ENCODE peak calls at places on chromosome 15, in seven cellular contexts. M is CD8-positive, alpha-beta T cell; G is upper lobe of right lung; R is progenitor cell of endocrine pancreas; T is RWPE1; U is lower lobe of right lung; C is right lobe of liver. H is an unnamed sample.

GRCh38 chr15:62515696-62516395 is 350.8 kb upstream of the C2CD4B start:
- DNase-seq in M (no peak), G (no peak), R (no peak), T (no peak), U (no peak), C (no peak), H (no peak)

GRCh38 chr15:57866149-57866736 is 159.7 kb downstream of the POLR2M start:
- DNase-seq in M (peak), G (peak), R (peak), T (peak), U (peak), C (peak), H (no peak)

GRCh38 chr15:66859688-66860253 is 157.7 kb downstream of the SMAD6 start:
- DNase-seq in M (no peak), G (no peak), R (no peak), T (no peak), U (no peak), C (no peak), H (no peak)

GRCh38 chr15:84081391-84082168 is 154.0 kb upstream of the GOLGA6L4 start:
- DNase-seq in M (no peak), G (no peak), R (no peak), T (no peak), U (no peak), C (no peak), H (no peak)

GRCh38 chr15:57680021-57680420 is 26.5 kb upstream of the POLR2M start:
- DNase-seq in M (no peak), G (no peak), R (no peak), T (peak), U (no peak), C (no peak), H (no peak)

GRCh38 chr15:96171842-96172241 is 158.7 kb upstream of the NR2F2 start:
- DNase-seq in M (no peak), G (no peak), R (peak), T (peak), U (no peak), C (no peak), H (no peak)

GRCh38 chr15:75354454-75354853 is 7.6 kb downstream of the NEIL1 start:
- DNase-seq in M (no peak), G (no peak), R (no peak), T (no peak), U (no peak), C (no peak), H (no peak)

GRCh38 chr15:63601727-63602185 is 4.6 kb downstream of the FBXL22 start:
- DNase-seq in M (no peak), G (no peak), R (no peak), T (no peak), U (no peak), C (no peak), H (no peak)

GRCh38 chr15:67049351-67050044 is 15.9 kb upstream of the SMAD3 start:
- DNase-seq in M (no peak), G (no peak), R (no peak), T (no peak), U (no peak), C (no peak), H (no peak)

GRCh38 chr15:67380921-67381320 is 126.3 kb downstream of the IQCH start:
- DNase-seq in M (no peak), G (no peak), R (no peak), T (no peak), U (no peak), C (no peak), H (no peak)

GRCh38 chr15:57321973-57322601 is 54.2 kb upstream of the CGNL1 start:
- DNase-seq in M (no peak), G (no peak), R (no peak), T (no peak), U (no peak), C (no peak), H (no peak)

GRCh38 chr15:48109856-48110531 is 10.8 kb upstream of the SLC24A5 start:
- DNase-seq in M (no peak), G (no peak), R (no peak), T (no peak), U (no peak), C (no peak), H (no peak)

GRCh38 chr15:76333720-76334437 is 2.7 kb upstream of the ISL2 start:
- DNase-seq in M (no peak), G (no peak), R (no peak), T (peak), U (no peak), C (no peak), H (no peak)

GRCh38 chr15:40111888-40112287 is 3.2 kb upstream of the BMF start:
- DNase-seq in M (no peak), G (no peak), R (no peak), T (no peak), U (no peak), C (no peak), H (peak)

GRCh38 chr15:40108061-40108854 is 421 bp downstream of the BMF start:
- DNase-seq in M (no peak), G (peak), R (no peak), T (peak), U (peak), C (peak), H (peak)

GRCh38 chr15:40110866-40111550 is 2.3 kb upstream of the BMF start:
- DNase-seq in M (no peak), G (no peak), R (no peak), T (no peak), U (no peak), C (no peak), H (no peak)

GRCh38 chr15:40106203-40107161 is 2.2 kb downstream of the BMF start:
- DNase-seq in M (no peak), G (peak), R (peak), T (peak), U (peak), C (peak), H (no peak)

DNA sequence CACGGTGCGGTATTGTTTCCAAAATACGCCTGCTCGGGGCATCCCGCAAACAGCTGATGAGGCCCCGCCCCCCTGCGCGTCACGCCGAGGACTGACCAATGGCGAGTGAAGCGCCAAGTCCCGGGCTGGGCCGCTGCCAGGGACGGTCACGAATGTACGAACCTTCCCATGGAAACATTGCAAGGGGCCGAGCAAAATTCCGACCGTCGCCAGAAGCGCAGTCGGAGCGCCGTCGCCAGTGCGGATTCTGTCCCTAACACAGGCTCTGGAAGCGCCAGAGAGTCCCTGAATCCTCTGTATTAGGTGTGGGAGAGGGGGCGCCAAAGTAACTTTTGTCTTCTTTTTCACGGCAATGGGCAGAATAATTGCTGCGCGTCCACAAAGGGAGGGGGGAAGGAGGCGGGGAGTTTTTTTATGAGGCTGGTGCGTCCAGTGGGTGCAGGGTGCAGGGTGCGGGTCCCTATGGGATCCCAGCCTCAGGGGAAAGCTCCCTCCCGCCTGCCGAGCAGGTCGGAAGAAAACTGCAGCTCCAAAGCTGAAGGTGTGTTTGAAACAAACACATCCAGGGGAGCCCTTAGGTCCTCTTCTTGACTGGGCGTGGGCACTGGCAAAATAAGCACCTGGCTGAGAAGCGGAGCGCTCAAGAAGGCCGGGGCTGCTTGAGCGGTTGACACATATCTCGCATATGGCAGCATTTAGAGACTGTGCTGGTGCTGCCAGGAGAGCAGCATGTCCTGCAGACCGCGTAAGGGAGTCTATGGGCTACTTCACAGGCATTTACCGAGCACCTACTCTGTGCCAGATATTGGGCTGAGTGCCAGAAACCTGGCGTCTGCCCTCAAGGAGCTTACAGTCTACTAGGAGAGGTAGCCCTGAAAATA is at the start of gene BMF:
- DNase-seq in M (peak), G (peak), R (peak), T (peak), U (peak), C (peak), H (peak)
- TF ChIP-seq CTCF in M (no peak), G (peak), R (peak), T (no peak), U (peak), C (peak), H (peak)

DNA sequence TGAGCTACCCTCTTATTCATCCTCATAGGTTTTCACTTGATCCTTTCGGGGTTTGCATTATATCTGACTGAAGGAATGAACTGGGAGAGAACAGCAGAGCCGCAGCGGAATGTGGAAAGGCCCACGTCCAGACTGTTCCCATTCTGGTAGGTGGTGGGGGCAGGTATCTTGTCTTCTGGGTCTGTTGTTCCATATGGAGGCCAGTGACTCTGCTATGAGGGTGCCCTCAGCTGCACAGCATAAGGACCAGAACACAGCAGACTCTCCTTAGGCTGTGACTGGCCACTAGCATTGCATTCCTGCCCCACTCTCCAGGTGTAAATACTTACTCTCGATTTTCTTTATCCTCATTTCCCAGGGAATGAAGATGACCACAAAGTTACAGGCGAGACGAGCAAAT is 12.1 kb downstream of the TMC3 start:
- DNase-seq in M (no peak), G (no peak), R (no peak), T (no peak), U (no peak), C (no peak), H (no peak)
- TF ChIP-seq CTCF in M (no peak), G (no peak), R (no peak), T (no peak), U (no peak), C (no peak), H (no peak)

DNA sequence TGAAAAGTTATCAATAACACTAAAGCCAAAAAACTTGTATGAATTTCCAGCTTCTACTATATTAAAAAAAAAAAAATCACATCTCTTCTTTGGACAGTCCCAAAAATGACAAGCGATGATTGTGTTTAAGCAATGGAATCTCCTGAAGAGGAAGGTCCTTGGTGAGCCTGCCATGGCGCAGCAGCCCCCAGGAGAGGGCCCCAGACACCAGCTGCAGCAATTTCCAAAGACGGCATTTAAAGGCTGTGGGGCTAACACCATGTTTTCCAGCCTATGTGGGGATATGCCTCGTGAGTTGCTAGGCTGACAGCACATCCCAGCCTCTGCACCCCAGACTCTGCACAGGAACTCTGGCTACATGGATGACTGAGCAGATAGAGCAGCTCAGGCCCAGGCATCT is 14.7 kb downstream of the SKIC8 start:
- DNase-seq in M (no peak), G (no peak), R (no peak), T (no peak), U (no peak), C (no peak), H (no peak)
- TF ChIP-seq CTCF in M (no peak), G (no peak), R (peak), T (no peak), U (no peak), C (no peak), H (peak)

DNA sequence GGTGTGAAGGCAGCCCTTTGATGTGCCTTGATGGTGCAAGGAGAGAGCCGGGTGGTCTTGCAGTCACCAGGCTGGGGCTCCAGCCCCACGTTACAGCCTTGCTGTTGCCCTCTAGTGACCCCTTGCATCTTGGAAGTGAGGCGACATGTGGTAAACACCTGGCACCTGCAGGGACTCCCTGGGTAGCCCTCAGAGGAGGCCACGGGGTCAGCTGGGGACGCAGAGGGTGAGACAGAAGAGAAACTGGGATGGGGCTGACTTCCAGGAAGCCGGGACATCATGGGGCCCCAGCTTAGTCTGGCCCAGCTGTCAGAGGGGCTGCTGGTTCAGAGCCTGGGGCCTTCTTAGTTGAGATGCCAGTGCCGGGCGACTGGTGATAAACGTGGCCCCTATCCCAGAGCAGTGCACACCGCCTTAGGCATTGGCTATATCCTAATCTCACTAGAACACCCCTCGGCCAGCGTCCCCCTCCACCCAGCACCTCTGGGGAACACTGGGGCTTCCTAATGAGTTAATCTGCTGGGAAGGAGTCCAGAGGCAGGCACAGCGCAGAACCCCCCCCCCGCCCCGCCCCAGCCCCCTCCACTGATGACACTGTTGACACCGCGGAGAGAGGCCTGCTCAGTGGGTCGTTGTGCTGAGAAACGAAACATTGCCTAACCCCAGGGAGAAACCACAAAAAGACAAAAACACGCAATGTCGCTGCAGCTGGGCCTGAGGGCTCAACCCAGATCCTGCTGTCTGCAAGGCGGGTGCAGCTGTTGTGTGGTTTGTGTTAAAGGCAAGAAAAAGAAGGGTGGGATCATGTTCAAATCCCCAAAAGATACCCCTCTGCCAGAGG is 60.5 kb upstream of the KLF13 start:
- DNase-seq in M (peak), G (peak), R (no peak), T (no peak), U (peak), C (peak), H (no peak)
- TF ChIP-seq CTCF in M (no peak), G (no peak), R (no peak), T (no peak), U (no peak), C (no peak), H (no peak)

GRCh38 chr15:65835452-65835851 is 33.8 kb upstream of the RAB11A start:
- DNase-seq in M (no peak), G (no peak), R (no peak), T (no peak), U (no peak), C (no peak), H (no peak)

GRCh38 chr15:65834603-65835282 is 34.5 kb upstream of the RAB11A start:
- DNase-seq in M (no peak), G (no peak), R (no peak), T (no peak), U (no peak), C (no peak), H (no peak)

GRCh38 chr15:65829150-65829764 is 37.2 kb upstream of the DENND4A start:
- DNase-seq in M (no peak), G (no peak), R (no peak), T (peak), U (no peak), C (no peak), H (no peak)

GRCh38 chr15:65833501-65834220 is 35.6 kb upstream of the RAB11A start:
- DNase-seq in M (peak), G (no peak), R (no peak), T (no peak), U (no peak), C (peak), H (no peak)

GRCh38 chr15:65832549-65833364 is 36.5 kb upstream of the RAB11A start:
- DNase-seq in M (peak), G (peak), R (peak), T (peak), U (peak), C (peak), H (no peak)
- TF ChIP-seq CTCF in M (no peak), G (peak), R (peak), T (peak), U (peak), C (peak), H (no peak)

H was measured in D721Med.